ENCODE peak calls at places on chromosomes 6 and 20, in seven cellular contexts. One of them, this sample, is unnamed.
A peak's percentile ranks its signal among the peaks of the same experiment; 100 is the strongest.

GRCh38 chr6:74087898-74088297 is 391.9 kb downstream of the CD109 start:
- DNase-seq in Caki2: no peak
- DNase-seq in hippocampal formation: no peak
- DNase-seq in endothelial cell of umbilical vein: peak; percentile 42
- DNase-seq in stimulated activated CD4-positive, alpha-beta T cell treated with anti-CD3 and anti-CD28 coated beads, TNF-alpha, amount 100 ng/mL, for 4 hours: no peak
- DNase-seq in cardiac fibroblast: peak; percentile 44
- DNase-seq in T-helper 9 cell: no peak
- DNase-seq in this sample: no peak

GRCh38 chr6:36467625-36468024 is 24.8 kb downstream of the KCTD20 start:
- DNase-seq in Caki2: no peak
- DNase-seq in hippocampal formation: no peak
- DNase-seq in endothelial cell of umbilical vein: no peak
- DNase-seq in stimulated activated CD4-positive, alpha-beta T cell treated with anti-CD3 and anti-CD28 coated beads, TNF-alpha, amount 100 ng/mL, for 4 hours: no peak
- DNase-seq in cardiac fibroblast: no peak
- DNase-seq in T-helper 9 cell: no peak
- DNase-seq in this sample: no peak

GRCh38 chr20:25399038-25399430 is 8.4 kb upstream of the ABHD12 start:
- DNase-seq in Caki2: peak; percentile 63
- DNase-seq in hippocampal formation: peak; percentile 87
- DNase-seq in endothelial cell of umbilical vein: peak; percentile 79
- DNase-seq in stimulated activated CD4-positive, alpha-beta T cell treated with anti-CD3 and anti-CD28 coated beads, TNF-alpha, amount 100 ng/mL, for 4 hours: no peak
- DNase-seq in cardiac fibroblast: peak; percentile 89
- DNase-seq in T-helper 9 cell: no peak
- DNase-seq in this sample: no peak

GRCh38 chr6:28351087-28351486 is 1.3 kb downstream of the ZKSCAN3 start:
- DNase-seq in Caki2: peak; percentile 47
- DNase-seq in hippocampal formation: no peak
- DNase-seq in endothelial cell of umbilical vein: no peak
- DNase-seq in stimulated activated CD4-positive, alpha-beta T cell treated with anti-CD3 and anti-CD28 coated beads, TNF-alpha, amount 100 ng/mL, for 4 hours: no peak
- DNase-seq in cardiac fibroblast: no peak
- DNase-seq in T-helper 9 cell: no peak
- DNase-seq in this sample: no peak

GRCh38 chr6:42148058-42148457 is 5.6 kb upstream of the C6orf132 start:
- DNase-seq in Caki2: no peak
- DNase-seq in hippocampal formation: no peak
- DNase-seq in endothelial cell of umbilical vein: no peak
- DNase-seq in stimulated activated CD4-positive, alpha-beta T cell treated with anti-CD3 and anti-CD28 coated beads, TNF-alpha, amount 100 ng/mL, for 4 hours: no peak
- DNase-seq in cardiac fibroblast: peak; percentile 35
- DNase-seq in T-helper 9 cell: no peak
- DNase-seq in this sample: no peak

GRCh38 chr20:460707-461106 is 1.6 kb downstream of the TBC1D20 start:
- DNase-seq in Caki2: no peak
- DNase-seq in hippocampal formation: no peak
- DNase-seq in endothelial cell of umbilical vein: no peak
- DNase-seq in stimulated activated CD4-positive, alpha-beta T cell treated with anti-CD3 and anti-CD28 coated beads, TNF-alpha, amount 100 ng/mL, for 4 hours: no peak
- DNase-seq in cardiac fibroblast: peak; percentile 32
- DNase-seq in T-helper 9 cell: no peak
- DNase-seq in this sample: no peak

GRCh38 chr6:40346241-40346640 is 240.9 kb downstream of the LRFN2 start:
- DNase-seq in Caki2: no peak
- DNase-seq in hippocampal formation: no peak
- DNase-seq in endothelial cell of umbilical vein: no peak
- DNase-seq in stimulated activated CD4-positive, alpha-beta T cell treated with anti-CD3 and anti-CD28 coated beads, TNF-alpha, amount 100 ng/mL, for 4 hours: no peak
- DNase-seq in cardiac fibroblast: no peak
- DNase-seq in T-helper 9 cell: no peak
- DNase-seq in this sample: no peak

GRCh38 chr6:92810913-92811312 is 608.4 kb downstream of the EPHA7 start:
- DNase-seq in Caki2: peak; percentile 10
- DNase-seq in hippocampal formation: no peak
- DNase-seq in endothelial cell of umbilical vein: peak; percentile 45
- DNase-seq in stimulated activated CD4-positive, alpha-beta T cell treated with anti-CD3 and anti-CD28 coated beads, TNF-alpha, amount 100 ng/mL, for 4 hours: no peak
- DNase-seq in cardiac fibroblast: peak; percentile 23
- DNase-seq in T-helper 9 cell: no peak
- DNase-seq in this sample: no peak

GRCh38 chr6:127869772-127870404 is 31.0 kb downstream of the THEMIS start:
- DNase-seq in Caki2: no peak
- DNase-seq in hippocampal formation: peak; percentile 77
- DNase-seq in endothelial cell of umbilical vein: no peak
- DNase-seq in stimulated activated CD4-positive, alpha-beta T cell treated with anti-CD3 and anti-CD28 coated beads, TNF-alpha, amount 100 ng/mL, for 4 hours: no peak
- DNase-seq in cardiac fibroblast: no peak
- DNase-seq in T-helper 9 cell: no peak
- DNase-seq in this sample: no peak

GRCh38 chr20:10357061-10357708 is 76.8 kb downstream of the MKKS start:
- DNase-seq in Caki2: peak; percentile 95
- DNase-seq in hippocampal formation: no peak
- DNase-seq in endothelial cell of umbilical vein: peak; percentile 91
- DNase-seq in stimulated activated CD4-positive, alpha-beta T cell treated with anti-CD3 and anti-CD28 coated beads, TNF-alpha, amount 100 ng/mL, for 4 hours: no peak
- DNase-seq in cardiac fibroblast: no peak
- DNase-seq in T-helper 9 cell: no peak
- DNase-seq in this sample: no peak

GRCh38 chr20:62706344-62706743 is 2.3 kb upstream of the NTSR1 start:
- DNase-seq in Caki2: no peak
- DNase-seq in hippocampal formation: no peak
- DNase-seq in endothelial cell of umbilical vein: no peak
- DNase-seq in stimulated activated CD4-positive, alpha-beta T cell treated with anti-CD3 and anti-CD28 coated beads, TNF-alpha, amount 100 ng/mL, for 4 hours: no peak
- DNase-seq in cardiac fibroblast: no peak
- DNase-seq in T-helper 9 cell: no peak
- DNase-seq in this sample: no peak

GRCh38 chr6:40587240-40588069 is at the start of gene LRFN2:
- DNase-seq in Caki2: peak; percentile 78
- DNase-seq in hippocampal formation: peak; percentile 59
- DNase-seq in endothelial cell of umbilical vein: peak; percentile 62
- DNase-seq in stimulated activated CD4-positive, alpha-beta T cell treated with anti-CD3 and anti-CD28 coated beads, TNF-alpha, amount 100 ng/mL, for 4 hours: peak; percentile 47
- DNase-seq in cardiac fibroblast: peak; percentile 59
- DNase-seq in T-helper 9 cell: peak; percentile 18
- DNase-seq in this sample: no peak

GRCh38 chr6:3473773-3474172 is 16.9 kb upstream of the SLC22A23 start:
- DNase-seq in Caki2: no peak
- DNase-seq in hippocampal formation: no peak
- DNase-seq in endothelial cell of umbilical vein: no peak
- DNase-seq in stimulated activated CD4-positive, alpha-beta T cell treated with anti-CD3 and anti-CD28 coated beads, TNF-alpha, amount 100 ng/mL, for 4 hours: no peak
- DNase-seq in cardiac fibroblast: no peak
- DNase-seq in T-helper 9 cell: no peak
- DNase-seq in this sample: no peak

GRCh38 chr6:54621285-54621684 is 225.3 kb upstream of the FAM83B start:
- DNase-seq in Caki2: peak; percentile 8
- DNase-seq in hippocampal formation: no peak
- DNase-seq in endothelial cell of umbilical vein: no peak
- DNase-seq in stimulated activated CD4-positive, alpha-beta T cell treated with anti-CD3 and anti-CD28 coated beads, TNF-alpha, amount 100 ng/mL, for 4 hours: no peak
- DNase-seq in cardiac fibroblast: peak; percentile 21
- DNase-seq in T-helper 9 cell: no peak
- DNase-seq in this sample: no peak

GRCh38 chr20:59025086-59025485 is 5.9 kb downstream of the TUBB1 start:
- DNase-seq in Caki2: no peak
- DNase-seq in hippocampal formation: no peak
- DNase-seq in endothelial cell of umbilical vein: no peak
- DNase-seq in stimulated activated CD4-positive, alpha-beta T cell treated with anti-CD3 and anti-CD28 coated beads, TNF-alpha, amount 100 ng/mL, for 4 hours: no peak
- DNase-seq in cardiac fibroblast: no peak
- DNase-seq in T-helper 9 cell: no peak
- DNase-seq in this sample: no peak

GRCh38 chr6:37779111-37779800 is 40.3 kb upstream of the ZFAND3 start:
- DNase-seq in Caki2: peak; percentile 3
- DNase-seq in hippocampal formation: no peak
- DNase-seq in endothelial cell of umbilical vein: no peak
- DNase-seq in stimulated activated CD4-positive, alpha-beta T cell treated with anti-CD3 and anti-CD28 coated beads, TNF-alpha, amount 100 ng/mL, for 4 hours: no peak
- DNase-seq in cardiac fibroblast: no peak
- DNase-seq in T-helper 9 cell: no peak
- DNase-seq in this sample: no peak

This sample was measured in T-helper 22 cell.